ENCODE peak calls at places on chromosomes 13 and 19, in eight cellular contexts. I, U, X, Q, F, C, T and G are unnamed samples.

GRCh38 chr13:108895220-108895704 is 265.9 kb downstream of the MYO16 start:
- DNase-seq in U (no peak), T (no peak), C (no peak), X (peak), F (peak), Q (no peak), I (no peak), G (peak)

GRCh38 chr13:45781553-45782326 is 69.8 kb downstream of the SIAH3 start:
- DNase-seq in I (no peak), F (no peak), Q (peak), T (no peak), C (no peak), X (no peak), U (no peak), G (peak)

GRCh38 chr19:58052256-58052655 is 6.8 kb upstream of the ZNF135 start:
- DNase-seq in F (no peak), C (no peak), U (no peak), X (no peak), T (no peak), Q (no peak), I (no peak), G (no peak)

GRCh38 chr13:112714772-112715569 is 25.1 kb downstream of the ATP11A start:
- DNase-seq in F (no peak), I (no peak), Q (no peak), U (peak), C (peak), X (no peak), T (no peak), G (no peak)

GRCh38 chr19:37551123-37551993 is 43.2 kb downstream of the ZNF571 start:
- DNase-seq in F (peak), T (peak), I (peak), C (no peak), X (peak), Q (peak), U (no peak), G (peak)

GRCh38 chr13:66329988-66330429 is 900.1 kb downstream of the PCDH9 start:
- DNase-seq in U (no peak), I (no peak), X (peak), Q (no peak), C (no peak), F (no peak), T (no peak), G (no peak)

GRCh38 chr19:48123907-48124675 is 13.5 kb upstream of the PLA2G4C start:
- DNase-seq in C (no peak), T (no peak), Q (no peak), I (no peak), X (peak), F (no peak), U (no peak), G (peak)

GRCh38 chr13:24264976-24265375 is 44.4 kb upstream of the C1QTNF9 start:
- DNase-seq in Q (no peak), C (peak), X (no peak), F (peak), I (no peak), U (peak), T (peak), G (no peak)

GRCh38 chr13:49248433-49249002 is 793 bp downstream of the CDADC1 start:
- DNase-seq in X (peak), I (no peak), Q (no peak), U (no peak), F (peak), T (no peak), C (no peak), G (peak)

GRCh38 chr13:98801626-98802418 is 49.4 kb upstream of the SLC15A1 start:
- DNase-seq in C (no peak), U (no peak), X (no peak), F (no peak), T (no peak), I (no peak), Q (no peak), G (no peak)

GRCh38 chr19:11558881-11559828 is at the start of gene ELOF1:
- DNase-seq in X (peak), C (peak), U (peak), F (peak), Q (peak), T (peak), I (peak), G (peak)

GRCh38 chr19:31450696-31451095 is 101.5 kb upstream of the TSHZ3 start:
- DNase-seq in T (no peak), U (no peak), C (no peak), Q (no peak), X (no peak), F (no peak), I (no peak), G (no peak)

GRCh38 chr13:90447735-90448103 is 899.8 kb upstream of the MIR17HG start:
- DNase-seq in F (no peak), X (peak), U (no peak), Q (no peak), I (no peak), T (no peak), C (no peak), G (peak)

GRCh38 chr19:10192922-10193321 is 1.8 kb downstream of the DNMT1 start:
- DNase-seq in F (no peak), X (no peak), C (no peak), I (no peak), U (no peak), Q (no peak), T (no peak), G (no peak)

GRCh38 chr19:28876604-28877123 is 336.3 kb downstream of the UQCRFS1 start:
- DNase-seq in Q (no peak), T (no peak), C (no peak), F (no peak), I (no peak), X (no peak), U (no peak), G (no peak)

GRCh38 chr13:81406022-81406421 is 1065.1 kb upstream of the SPRY2 start:
- DNase-seq in I (no peak), F (no peak), C (no peak), Q (no peak), U (no peak), X (no peak), T (no peak), G (no peak)

GRCh38 chr13:97030705-97031452 is 36.6 kb upstream of the OXGR1 start:
- DNase-seq in U (no peak), X (peak), C (no peak), F (no peak), T (no peak), Q (no peak), I (no peak), G (peak)

GRCh38 chr19:50479761-50480251 is 3.2 kb upstream of the GARIN5A start:
- DNase-seq in T (no peak), Q (no peak), C (peak), F (no peak), U (peak), X (no peak), I (no peak), G (no peak)

GRCh38 chr13:31965361-31966066 is 66.1 kb upstream of the FRY start:
- DNase-seq in F (no peak), I (no peak), T (no peak), X (peak), U (no peak), C (no peak), Q (no peak), G (no peak)

GRCh38 chr19:918481-919156 is 1.5 kb downstream of the KISS1R start:
- DNase-seq in U (peak), F (no peak), C (peak), Q (no peak), T (peak), X (no peak), I (no peak), G (no peak)

GRCh38 chr13:26442541-26442940 is 114.9 kb upstream of the WASF3 start:
- DNase-seq in C (no peak), T (no peak), F (no peak), X (no peak), Q (no peak), I (no peak), U (no peak), G (no peak)

GRCh38 chr13:73300718-73301425 is 242.1 kb downstream of the KLF5 start:
- DNase-seq in C (no peak), X (no peak), F (no peak), I (no peak), Q (no peak), U (no peak), T (no peak), G (no peak)

GRCh38 chr13:106033634-106034033 is 501.8 kb downstream of the EFNB2 start:
- DNase-seq in T (no peak), F (no peak), U (no peak), C (no peak), X (peak), Q (no peak), I (no peak), G (peak)

GRCh38 chr13:107250626-107251025 is 682.7 kb upstream of the ARGLU1 start:
- DNase-seq in X (peak), I (no peak), T (no peak), F (no peak), U (no peak), C (no peak), Q (no peak), G (no peak)

DNA sequence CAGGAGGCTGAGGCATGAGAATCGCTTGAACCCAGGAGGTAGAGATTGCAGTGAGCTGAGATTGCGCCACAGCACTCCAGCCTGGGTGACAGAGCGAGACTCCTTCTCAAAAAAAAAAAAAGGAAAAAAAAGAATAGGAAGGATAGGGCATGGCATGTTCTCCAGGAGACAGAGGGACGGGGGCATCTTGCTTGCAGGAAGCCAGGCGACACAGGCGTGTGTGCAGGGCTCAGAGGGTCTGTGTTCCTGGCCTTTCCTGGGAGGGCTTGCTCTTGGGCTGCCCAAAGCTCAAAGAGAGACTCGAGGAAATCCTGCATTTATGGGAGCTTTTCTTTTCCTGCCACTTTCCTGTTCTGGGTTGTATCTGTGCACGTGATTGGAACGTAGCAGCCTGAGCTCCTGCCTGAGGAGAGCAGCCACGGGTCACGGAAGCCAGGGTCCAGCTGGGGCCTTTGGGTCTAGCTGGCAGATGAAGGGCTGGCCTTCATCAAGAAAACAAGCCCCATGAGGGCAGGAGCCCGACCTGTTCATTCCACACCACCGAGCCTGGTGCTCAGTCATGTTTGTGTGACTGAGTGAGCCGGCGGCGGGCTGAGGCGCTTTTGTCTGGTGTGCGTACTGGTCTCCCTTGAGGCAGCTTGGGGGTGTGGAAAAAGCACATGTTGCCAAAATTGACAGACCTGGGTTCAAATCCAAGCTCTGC is 44.5 kb downstream of the CAPN12 start:
- DNase-seq in Q (no peak), U (no peak), C (peak), I (no peak), X (peak), T (no peak), F (no peak), G (no peak)
- H3K27ac ChIP-seq in Q (peak), U (peak), C (peak), I (no peak), X (peak), T (no peak), F (no peak), G (peak)

GRCh38 chr13:23212621-23213020 is 31.8 kb downstream of the SGCG start:
- DNase-seq in Q (no peak), C (no peak), X (no peak), F (no peak), I (no peak), U (no peak), T (no peak), G (no peak)
- H3K27ac ChIP-seq in Q (no peak), C (no peak), X (no peak), F (no peak), I (no peak), U (no peak), T (no peak), G (no peak)

DNA sequence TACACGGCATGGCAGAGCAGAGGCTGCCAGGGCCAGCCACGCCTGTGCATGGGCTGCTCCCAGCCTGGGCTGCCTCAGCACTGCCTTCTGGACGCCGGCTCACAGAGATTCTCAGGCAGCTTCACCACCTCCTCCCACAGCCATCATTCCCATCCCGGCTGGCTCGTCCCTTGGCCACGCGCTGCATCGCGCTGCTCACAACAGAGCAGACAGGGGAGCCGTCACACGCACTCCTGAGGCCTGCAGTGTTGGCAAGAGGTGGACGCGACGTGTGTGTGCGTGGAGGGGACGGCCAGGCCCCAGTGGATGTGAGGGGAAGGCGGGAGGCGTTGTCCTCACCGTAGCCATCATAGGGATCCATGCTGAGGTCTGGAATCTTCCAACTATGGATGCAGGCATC is 7.6 kb upstream of the PRKD2 start:
- DNase-seq in F (no peak), Q (no peak), U (no peak), C (no peak), T (no peak), X (no peak), I (no peak), G (no peak)
- H3K27ac ChIP-seq in F (no peak), Q (no peak), U (no peak), C (no peak), T (no peak), X (no peak), I (no peak), G (peak)

DNA sequence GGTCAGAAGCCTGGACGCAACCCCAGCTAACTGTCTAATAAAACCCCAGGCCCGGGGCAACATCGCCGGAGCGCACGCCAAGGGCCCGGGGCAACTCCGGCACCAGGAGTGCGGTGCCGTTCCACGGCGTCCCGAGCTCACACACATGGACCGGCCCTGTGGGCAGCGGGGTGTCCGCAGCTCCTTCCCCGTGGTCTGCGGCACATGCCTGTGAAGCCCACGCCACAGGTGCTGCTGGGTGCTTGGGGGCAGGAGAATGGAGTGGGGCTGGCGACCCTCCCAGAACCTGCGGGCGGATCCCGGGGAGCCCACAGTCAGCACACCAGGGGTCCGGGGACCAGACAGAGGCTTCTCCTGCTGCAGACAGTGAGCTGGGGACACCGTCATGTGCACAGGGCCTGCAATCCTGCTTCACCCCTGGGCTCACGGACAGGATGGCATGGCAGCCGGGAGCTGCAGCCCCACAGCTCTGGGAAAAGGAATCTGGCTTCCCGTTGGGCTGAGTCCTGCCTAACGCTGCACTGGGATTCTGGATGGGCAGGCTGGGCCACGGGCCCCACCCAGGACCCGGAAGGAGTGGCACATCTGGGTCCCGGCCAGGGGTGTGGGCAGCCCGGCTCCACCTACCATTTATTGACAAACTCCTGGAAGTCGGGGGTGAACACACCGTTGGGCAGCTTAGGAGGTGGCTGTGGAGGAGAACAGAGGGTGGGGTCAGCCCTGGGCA is 28.2 kb upstream of the ZBTB7A start:
- DNase-seq in C (no peak), I (no peak), Q (peak), X (no peak), U (no peak), T (no peak), F (no peak), G (no peak)
- H3K27ac ChIP-seq in C (no peak), I (no peak), Q (peak), X (no peak), U (no peak), T (no peak), F (no peak), G (peak)

GRCh38 chr19:17758528-17758927 is 7.3 kb downstream of the FCHO1 start:
- DNase-seq in X (no peak), I (no peak), Q (no peak), C (no peak), T (no peak), U (no peak), F (no peak), G (no peak)
- H3K27ac ChIP-seq in X (no peak), I (no peak), Q (no peak), C (no peak), T (no peak), U (no peak), F (no peak), G (peak)

GRCh38 chr13:40570930-40571329 is 95.5 kb downstream of the FOXO1 start:
- DNase-seq in I (no peak), F (no peak), X (no peak), Q (no peak), T (no peak), U (no peak), C (no peak), G (no peak)
- H3K27ac ChIP-seq in I (no peak), F (peak), X (no peak), Q (no peak), T (no peak), U (no peak), C (no peak), G (no peak)